ENCODE peak calls at places on chromosomes 13 and 19, in seven cellular contexts. Z, O, I, N, A, G and Y are unnamed samples. For H3K36me3, the result is how much of the 10 kb centered on the place peaks cover.

GRCh38 chr13:20699715-20700114 is 3.8 kb upstream of the IL17D start:
- DNase-seq in O (no peak), N (no peak), G (no peak), I (no peak), Z (no peak), A (no peak), Y (no peak)

GRCh38 chr13:31227870-31228269 is 28.1 kb downstream of the B3GLCT start:
- DNase-seq in N (no peak), A (no peak), G (no peak), Z (no peak), O (no peak), I (peak), Y (no peak)

GRCh38 chr13:78768950-78769349 is 110.0 kb upstream of the OBI1 start:
- DNase-seq in G (no peak), O (no peak), Z (no peak), N (no peak), I (no peak), A (no peak), Y (no peak)

GRCh38 chr19:15379996-15380647 is 535 bp upstream of the AKAP8 start:
- DNase-seq in A (no peak), Z (no peak), O (no peak), N (no peak), I (peak), G (no peak), Y (no peak)

GRCh38 chr13:27283906-27284523 is 13.4 kb downstream of the RASL11A start:
- DNase-seq in O (no peak), Z (no peak), N (no peak), G (peak), A (no peak), I (no peak), Y (no peak)

GRCh38 chr19:42276821-42277220 is 7.8 kb downstream of the CIC start:
- DNase-seq in Z (no peak), G (no peak), A (no peak), I (no peak), N (no peak), O (no peak), Y (no peak)

GRCh38 chr19:1262687-1263123 is 6.4 kb upstream of the CIRBP start:
- DNase-seq in G (no peak), O (no peak), N (no peak), I (peak), Z (no peak), A (no peak), Y (no peak)

GRCh38 chr19:46813570-46814358 is 25.4 kb upstream of the SLC1A5 start:
- DNase-seq in I (no peak), N (no peak), G (no peak), O (no peak), A (peak), Z (peak), Y (peak)

GRCh38 chr13:100154835-100155463 is 66.1 kb downstream of the PCCA start:
- DNase-seq in N (no peak), Z (no peak), G (no peak), O (no peak), I (peak), A (no peak), Y (no peak)

GRCh38 chr13:110923777-110924638 is 9.1 kb upstream of the ANKRD10 start:
- DNase-seq in N (no peak), O (peak), G (no peak), I (no peak), A (no peak), Z (no peak), Y (no peak)

GRCh38 chr19:1173845-1174809 is at the start of gene SBNO2:
- DNase-seq in I (peak), Z (peak), N (peak), A (peak), O (peak), G (peak), Y (peak)

GRCh38 chr13:51070005-51070649 is 40.9 kb downstream of the C13orf42 start:
- DNase-seq in I (peak), N (no peak), O (peak), G (peak), A (peak), Z (peak), Y (peak)

GRCh38 chr13:42064259-42064658 is 15.8 kb downstream of the DGKH start:
- DNase-seq in Z (no peak), G (no peak), O (no peak), N (no peak), A (no peak), I (no peak), Y (no peak)

GRCh38 chr19:55146078-55146647 is 2.8 kb downstream of the TNNT1 start:
- DNase-seq in N (no peak), I (peak), Z (no peak), A (peak), O (no peak), G (peak), Y (no peak)

GRCh38 chr13:113562085-113562749 is 22.3 kb upstream of the TFDP1 start:
- DNase-seq in O (no peak), N (no peak), I (peak), A (no peak), Z (no peak), G (peak), Y (peak)

GRCh38 chr13:42551611-42552010 is 22.3 kb upstream of the TNFSF11 start:
- DNase-seq in Z (no peak), I (no peak), O (no peak), A (no peak), N (no peak), G (no peak), Y (no peak)

GRCh38 chr13:80727321-80727975 is 386.5 kb upstream of the SPRY2 start:
- DNase-seq in O (no peak), Z (no peak), N (no peak), G (no peak), A (no peak), I (no peak), Y (no peak)

GRCh38 chr19:56712609-56713008 is 41.1 kb upstream of the ZNF835 start:
- DNase-seq in Z (no peak), A (no peak), G (peak), O (no peak), I (no peak), N (no peak), Y (no peak)

GRCh38 chr19:1259873-1260748 is 9.0 kb upstream of the CIRBP start:
- DNase-seq in Z (no peak), G (no peak), I (no peak), A (no peak), O (no peak), N (no peak), Y (no peak)

GRCh38 chr19:10566658-10567410 is 1.0 kb upstream of the KRI1 start:
- DNase-seq in A (no peak), Z (peak), O (no peak), I (no peak), N (no peak), G (no peak), Y (no peak)
- H3K4me3 ChIP-seq in A (peak), Z (peak), O (peak), I (peak), N (peak), G (peak), Y (no peak)

DNA sequence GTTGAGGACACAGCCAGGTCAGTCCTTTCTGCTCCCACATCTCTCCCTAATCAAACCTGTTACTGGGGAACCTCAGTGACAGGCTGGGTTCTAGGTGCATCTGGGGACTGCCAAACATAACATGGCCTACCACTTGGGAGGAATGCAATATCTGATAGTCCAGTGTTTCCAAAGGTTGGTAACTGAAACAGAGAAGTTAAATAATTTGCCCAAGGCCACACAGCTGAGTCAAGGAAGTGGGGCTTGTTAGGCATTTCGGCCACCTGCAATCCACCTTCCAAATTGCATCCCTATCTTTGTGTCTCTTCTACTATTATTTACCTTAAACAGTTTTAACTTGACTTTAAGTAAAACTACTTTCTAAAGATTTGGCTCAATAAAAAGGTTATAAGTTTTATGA is 731.3 kb downstream of the UQCRFS1 start:
- DNase-seq in N (no peak), I (no peak), Z (no peak), O (no peak), A (no peak), G (no peak), Y (no peak)
- H3K36me3 ChIP-seq in N (under half), I (under half), Z (under half), O (under half), A (under half), G (under half), Y (under half)

DNA sequence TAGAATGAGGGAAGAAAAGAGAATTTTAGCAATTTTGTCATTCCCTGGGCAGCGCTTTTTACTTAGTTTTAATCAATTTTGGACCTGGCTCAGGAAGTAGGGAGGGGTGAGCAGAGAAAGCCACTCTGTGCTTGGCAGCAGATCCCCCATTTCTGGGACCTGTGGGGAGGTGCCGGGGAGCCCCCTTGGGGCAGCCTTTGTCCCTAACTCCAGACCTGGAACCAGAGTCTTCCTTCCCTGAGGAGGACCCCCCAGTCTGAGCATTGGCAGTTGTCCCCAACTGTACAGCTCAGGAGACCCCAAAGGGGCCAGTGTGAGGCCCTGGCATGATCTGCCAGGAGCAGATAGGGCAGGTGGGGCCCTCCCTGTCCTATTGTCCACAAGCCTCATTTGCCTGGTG is 10.5 kb downstream of the LYL1 start:
- DNase-seq in G (no peak), N (no peak), Z (no peak), A (no peak), O (no peak), I (no peak), Y (no peak)
- TF ChIP-seq CTCF in G (no peak), N (no peak), Z (no peak), A (no peak), O (no peak), I (no peak), Y (no peak)

GRCh38 chr19:39433480-39434079 is 2.2 kb downstream of the RPS16 start:
- DNase-seq in Z (no peak), N (no peak), A (peak), I (no peak), O (no peak), G (no peak), Y (no peak)
- H3K4me3 ChIP-seq in Z (no peak), N (no peak), A (no peak), I (peak), O (no peak), G (no peak), Y (no peak)

GRCh38 chr13:98888890-98889279 is 89.0 kb downstream of the DOCK9 start:
- DNase-seq in N (no peak), I (no peak), Z (no peak), A (no peak), G (no peak), O (no peak), Y (no peak)

GRCh38 chr13:98888222-98888889 is 89.5 kb downstream of the DOCK9 start:
- DNase-seq in Z (no peak), G (no peak), A (no peak), N (no peak), I (peak), O (no peak), Y (no peak)

GRCh38 chr13:98889419-98890079 is 88.3 kb downstream of the DOCK9 start:
- DNase-seq in A (no peak), Z (no peak), I (no peak), O (no peak), G (no peak), N (no peak), Y (no peak)

GRCh38 chr13:98885605-98886004 is 92.3 kb downstream of the DOCK9 start:
- DNase-seq in Z (no peak), G (no peak), A (no peak), I (no peak), O (no peak), N (no peak), Y (no peak)

GRCh38 chr13:98886587-98886986 is 91.3 kb downstream of the DOCK9 start:
- DNase-seq in G (no peak), Z (no peak), N (no peak), A (no peak), I (peak), O (no peak), Y (no peak)
- H3K36me3 ChIP-seq in G (under half), Z (half or more), N (under half), A (under half), I (under half), O (under half), Y (under half)

DNA sequence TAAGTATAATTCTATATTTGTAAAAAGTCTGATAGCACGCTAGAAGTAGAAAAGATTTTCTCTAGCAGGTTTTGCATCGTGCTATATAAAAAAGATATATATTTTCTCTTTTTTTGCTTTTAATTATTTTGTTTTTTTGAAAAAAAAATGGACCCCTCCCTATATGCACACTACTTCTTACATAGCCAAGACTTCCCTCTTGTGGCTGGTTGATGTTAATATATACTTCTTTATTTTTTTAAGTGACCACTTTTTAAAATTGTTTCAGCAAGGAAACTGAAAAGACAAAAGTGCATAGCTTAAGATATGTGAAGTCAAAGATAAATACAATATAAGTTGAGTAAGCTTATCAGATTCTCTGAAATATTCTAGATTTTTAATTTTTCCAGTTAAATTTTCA is 1202.8 kb downstream of the DIAPH3 start:
- DNase-seq in G (peak), Z (no peak), I (peak), N (no peak), A (no peak), O (no peak), Y (no peak)
- TF ChIP-seq CTCF in G (peak), Z (no peak), I (peak), N (no peak), A (peak), O (no peak), Y (peak)

DNA sequence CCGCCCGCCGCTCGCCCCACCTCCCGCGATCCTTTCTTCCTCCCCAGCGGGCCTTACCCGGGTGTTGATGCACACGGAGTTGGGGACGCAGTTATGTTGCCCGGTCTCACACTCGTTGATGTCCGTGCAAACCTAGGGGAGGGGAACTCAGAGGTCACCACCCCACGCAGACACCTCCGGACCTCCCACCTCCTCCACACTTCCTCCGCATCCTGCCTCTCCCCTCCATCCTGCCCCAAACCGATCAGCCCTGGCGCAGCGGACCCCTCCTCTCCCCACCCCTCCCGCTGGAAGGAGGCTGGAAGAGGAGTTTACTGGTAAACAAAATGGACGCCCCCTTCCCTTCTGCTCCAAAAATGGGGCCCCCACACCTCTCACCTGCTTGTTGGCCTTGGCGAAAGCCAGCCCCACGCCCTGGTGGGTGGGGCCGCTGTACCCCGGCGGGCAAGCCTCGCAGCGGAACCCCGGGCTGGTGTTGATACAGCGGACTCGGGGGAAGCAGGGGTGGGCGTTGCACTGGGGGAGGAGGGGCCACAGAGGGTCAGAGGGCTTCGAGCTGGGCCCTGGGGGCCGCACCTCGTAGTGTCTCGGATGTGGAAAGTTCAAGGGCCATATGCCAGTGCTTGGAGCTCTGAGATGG is 2.2 kb downstream of the COMP start:
- DNase-seq in N (no peak), O (no peak), I (peak), A (no peak), Z (no peak), G (no peak), Y (no peak)
- H3K4me3 ChIP-seq in N (peak), O (peak), I (peak), A (no peak), Z (peak), G (no peak), Y (no peak)

GRCh38 chr13:98987275-98987674 is 9.4 kb upstream of the DOCK9 start:
- DNase-seq in Z (no peak), N (no peak), I (no peak), A (no peak), O (no peak), G (no peak), Y (no peak)
- H3K36me3 ChIP-seq in Z (under half), N (under half), I (under half), A (under half), O (under half), G (under half), Y (under half)

DNA sequence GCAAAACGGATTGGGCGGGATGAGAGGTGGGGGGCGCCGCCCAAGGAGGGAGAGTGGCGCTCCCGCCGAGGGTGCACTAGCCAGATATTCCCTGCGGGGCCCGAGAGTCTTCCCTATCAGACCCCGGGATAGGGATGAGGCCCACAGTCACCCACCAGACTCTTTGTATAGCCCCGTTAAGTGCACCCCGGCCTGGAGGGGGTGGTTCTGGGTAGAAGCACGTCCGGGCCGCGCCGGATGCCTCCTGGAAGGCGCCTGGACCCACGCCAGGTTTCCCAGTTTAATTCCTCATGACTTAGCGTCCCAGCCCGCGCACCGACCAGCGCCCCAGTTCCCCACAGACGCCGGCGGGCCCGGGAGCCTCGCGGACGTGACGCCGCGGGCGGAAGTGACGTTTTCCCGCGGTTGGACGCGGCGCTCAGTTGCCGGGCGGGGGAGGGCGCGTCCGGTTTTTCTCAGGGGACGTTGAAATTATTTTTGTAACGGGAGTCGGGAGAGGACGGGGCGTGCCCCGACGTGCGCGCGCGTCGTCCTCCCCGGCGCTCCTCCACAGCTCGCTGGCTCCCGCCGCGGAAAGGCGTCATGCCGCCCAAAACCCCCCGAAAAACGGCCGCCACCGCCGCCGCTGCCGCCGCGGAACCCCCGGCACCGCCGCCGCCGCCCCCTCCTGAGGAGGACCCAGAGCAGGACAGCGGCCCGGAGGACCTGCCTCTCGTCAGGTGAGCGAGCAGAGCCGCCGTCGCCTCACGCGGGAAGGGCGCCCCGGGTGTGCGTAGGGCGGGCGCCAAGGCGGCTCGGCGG is at the start of gene RB1:
- DNase-seq in G (peak), I (peak), N (peak), O (peak), Z (peak), A (peak), Y (peak)
- TF ChIP-seq CTCF in G (no peak), I (no peak), N (no peak), O (no peak), Z (no peak), A (no peak), Y (no peak)

GRCh38 chr13:24744247-24744646 is 19.7 kb upstream of the RNF17 start:
- DNase-seq in Z (no peak), A (no peak), G (no peak), I (no peak), N (no peak), O (no peak), Y (no peak)

GRCh38 chr13:24745516-24745860 is 18.5 kb upstream of the RNF17 start:
- DNase-seq in G (no peak), Z (no peak), O (no peak), I (peak), A (no peak), N (no peak), Y (no peak)

GRCh38 chr13:24745861-24746617 is 17.9 kb upstream of the RNF17 start:
- DNase-seq in A (no peak), G (no peak), O (no peak), I (peak), Z (no peak), N (no peak), Y (no peak)

GRCh38 chr13:24747248-24748151 is 16.5 kb upstream of the RNF17 start:
- DNase-seq in G (no peak), I (peak), N (no peak), O (no peak), Z (no peak), A (no peak), Y (no peak)

GRCh38 chr13:24746618-24747247 is 17.2 kb upstream of the RNF17 start:
- DNase-seq in I (peak), Z (no peak), O (no peak), A (no peak), N (no peak), G (no peak), Y (no peak)
- H3K4me3 ChIP-seq in I (peak), Z (peak), O (peak), A (peak), N (peak), G (no peak), Y (peak)